ENCODE peak calls at places on chromosomes 6 and 20, in eight cellular contexts. Z is HepG2, T is ovary, E is H54, A is breast epithelium, Q is lower leg skin, N is uterus, W is stomach. Y is an unnamed sample.
A peak's percentile ranks its signal among the peaks of the same experiment; 100 is the strongest.

GRCh38 chr6:68317366-68317765 is 317.7 kb upstream of the ADGRB3 start:
- DNase-seq in Z (no peak), T (no peak), E (no peak), A (no peak), Q (no peak), N (no peak), W (no peak), Y (no peak)

GRCh38 chr20:9660236-9660868 is 146.0 kb downstream of the LAMP5 start:
- DNase-seq in Z (peak; percentile 16), T (no peak), E (no peak), A (no peak), Q (no peak), N (no peak), W (no peak), Y (peak; percentile 14)

GRCh38 chr20:46065006-46065405 is 24.8 kb downstream of the NCOA5 start:
- DNase-seq in Z (no peak), T (no peak), E (no peak), A (no peak), Q (no peak), N (no peak), W (no peak), Y (no peak)

GRCh38 chr6:119856136-119856535 is 506.6 kb upstream of the MAN1A1 start:
- DNase-seq in Z (no peak), T (no peak), E (peak; percentile 5), A (no peak), Q (no peak), N (no peak), W (no peak), Y (no peak)

GRCh38 chr6:154302111-154302752 is 54.4 kb downstream of the IPCEF1 start:
- DNase-seq in Z (no peak), T (no peak), E (no peak), A (no peak), Q (no peak), N (no peak), W (no peak), Y (no peak)

GRCh38 chr6:151647871-151648639 is 154.2 kb downstream of the CCDC170 start:
- DNase-seq in Z (peak; percentile 56), T (no peak), E (no peak), A (no peak), Q (no peak), N (no peak), W (no peak), Y (no peak)

GRCh38 chr6:130885392-130886192 is 58.4 kb downstream of the SMLR1 start:
- DNase-seq in Z (peak; percentile 85), T (peak; percentile 72), E (peak; percentile 13), A (peak; percentile 48), Q (no peak), N (peak; percentile 83), W (peak; percentile 64), Y (peak; percentile 90)

GRCh38 chr20:16612708-16613107 is 39.5 kb upstream of the KIF16B start:
- DNase-seq in Z (no peak), T (no peak), E (no peak), A (no peak), Q (no peak), N (no peak), W (no peak), Y (no peak)

GRCh38 chr6:25389501-25389900 is 110.3 kb downstream of the CARMIL1 start:
- DNase-seq in Z (no peak), T (no peak), E (no peak), A (no peak), Q (no peak), N (no peak), W (no peak), Y (no peak)

GRCh38 chr6:159107451-159108260 is 61.5 kb upstream of the FNDC1 start:
- DNase-seq in Z (no peak), T (no peak), E (no peak), A (no peak), Q (peak; percentile 84), N (no peak), W (peak; percentile 32), Y (peak; percentile 19)

GRCh38 chr6:71181565-71181964 is 107.0 kb upstream of the OGFRL1 start:
- DNase-seq in Z (peak; percentile 3), T (no peak), E (peak; percentile 22), A (peak; percentile 42), Q (no peak), N (no peak), W (no peak), Y (no peak)

GRCh38 chr20:54345301-54345724 is 130.1 kb upstream of the DOK5 start:
- DNase-seq in Z (no peak), T (no peak), E (no peak), A (no peak), Q (no peak), N (no peak), W (no peak), Y (no peak)

GRCh38 chr20:44633187-44633851 is 18.2 kb downstream of the ADA start:
- DNase-seq in Z (no peak), T (no peak), E (no peak), A (no peak), Q (no peak), N (no peak), W (no peak), Y (no peak)

GRCh38 chr6:99550046-99550445 is 18.4 kb downstream of the CCNC start:
- DNase-seq in Z (no peak), T (no peak), E (no peak), A (no peak), Q (no peak), N (no peak), W (no peak), Y (no peak)

DNA sequence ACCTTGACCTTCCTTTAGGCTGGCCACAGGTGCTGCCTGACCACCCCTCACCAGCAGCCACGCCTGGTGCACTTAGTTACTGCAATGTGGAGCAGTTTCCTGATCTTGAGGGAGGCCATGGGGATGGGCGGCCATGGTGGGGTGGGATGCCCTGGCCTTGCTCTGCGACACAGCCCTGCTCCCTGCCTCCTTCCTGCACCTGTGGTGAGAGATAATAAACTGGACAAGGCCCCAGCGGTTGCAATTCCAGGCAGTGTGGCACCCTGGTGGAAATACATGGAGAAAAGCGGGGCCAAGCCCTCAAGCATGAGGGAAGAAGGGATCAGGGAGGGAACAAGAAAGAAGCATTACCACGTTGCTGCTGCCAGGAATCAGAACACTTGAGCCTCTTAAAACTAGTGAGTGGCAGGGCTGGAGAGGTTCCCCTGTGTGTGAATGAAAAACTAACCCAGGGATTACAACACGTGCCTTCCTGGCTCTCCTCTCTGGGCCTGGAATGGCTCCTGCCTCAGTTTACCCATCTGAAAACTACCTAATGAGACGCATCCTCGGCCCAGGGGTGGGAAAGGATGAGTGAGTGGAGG is 213.2 kb downstream of the LY86 start:
- DNase-seq in Z (no peak), T (no peak), E (no peak), A (no peak), Q (no peak), N (no peak), W (peak; percentile 16), Y (no peak)
- TF ChIP-seq POLR2A in Z (no peak), T (no peak), E (no peak), A (no peak), Q (no peak), N (no peak), W (no peak), Y (no peak)

DNA sequence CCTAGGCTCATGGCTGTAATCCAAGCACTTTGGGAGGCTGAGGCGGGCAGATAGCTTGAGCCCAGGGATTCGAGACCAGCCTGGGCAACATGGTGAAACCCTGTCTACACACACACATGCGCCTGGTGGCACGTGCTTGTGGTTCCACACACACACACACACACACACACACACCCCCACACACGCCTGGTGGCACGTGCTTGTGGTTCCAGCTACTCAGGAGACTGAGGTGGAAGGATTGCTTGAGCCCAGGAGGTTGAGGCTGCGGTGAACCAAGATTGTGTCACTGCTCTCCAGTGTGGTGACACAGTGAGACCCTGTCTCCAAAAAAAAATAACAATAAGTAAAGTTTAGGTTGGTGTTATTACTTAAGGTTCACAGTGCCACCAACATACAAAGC is 165.8 kb downstream of the ZFAND3 start:
- DNase-seq in Z (no peak), T (no peak), E (no peak), A (no peak), Q (no peak), N (no peak), W (no peak), Y (no peak)
- TF ChIP-seq POLR2A in Z (no peak), T (no peak), E (no peak), A (no peak), Q (no peak), N (no peak), W (no peak), Y (no peak)

DNA sequence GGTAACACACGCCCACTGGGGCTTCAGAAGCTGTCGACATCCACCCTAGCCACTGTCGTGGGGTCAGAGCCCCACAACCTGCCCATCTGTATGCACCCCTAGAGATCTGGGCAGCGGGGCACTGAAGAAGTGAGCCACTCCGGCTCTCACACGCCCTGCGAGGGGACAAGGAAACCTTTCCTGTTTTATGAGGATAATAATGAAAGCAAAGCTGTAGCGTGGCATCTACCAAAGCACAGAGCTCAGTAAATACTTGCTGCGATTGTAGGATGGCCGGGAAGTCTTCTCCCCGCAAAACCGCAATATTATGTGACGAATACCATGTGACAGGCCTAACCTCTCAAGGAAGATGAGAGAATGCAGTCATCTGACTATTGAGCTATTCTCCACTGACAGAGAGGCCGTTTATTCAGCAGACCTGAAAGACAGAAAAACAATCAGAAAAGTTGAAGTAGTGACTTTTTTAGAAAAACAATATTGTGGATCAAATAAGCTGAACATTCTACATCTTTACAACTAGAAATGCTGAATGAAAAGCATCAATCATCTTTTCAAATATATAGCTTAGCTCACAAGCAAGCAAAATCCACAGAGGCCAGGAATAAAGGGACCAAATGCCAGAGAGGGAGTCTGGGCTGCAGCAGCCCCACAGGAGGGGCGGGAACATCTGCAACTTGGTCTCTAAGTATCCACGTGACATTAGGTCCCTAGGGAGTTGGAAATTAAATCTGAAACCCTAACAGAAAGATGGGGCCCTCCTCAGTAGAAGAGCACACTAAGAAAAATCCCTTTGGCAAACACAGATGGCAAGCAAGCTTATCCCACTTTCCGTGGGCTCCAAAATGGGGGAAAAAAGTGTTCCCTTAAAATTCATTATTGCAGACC is 207.8 kb downstream of the TTLL2 start:
- DNase-seq in Z (no peak), T (no peak), E (no peak), A (no peak), Q (no peak), N (no peak), W (no peak), Y (no peak)
- TF ChIP-seq POLR2A in Z (no peak), T (no peak), E (no peak), A (no peak), Q (no peak), N (no peak), W (no peak), Y (no peak)

GRCh38 chr20:8132015-8132631 is at the start of gene PLCB1:
- DNase-seq in Z (peak; percentile 86), T (peak; percentile 75), E (no peak), A (peak; percentile 81), Q (peak; percentile 97), N (peak; percentile 80), W (peak; percentile 87), Y (peak; percentile 93)
- TF ChIP-seq POLR2A in Z (peak; percentile 31), T (no peak), E (no peak), A (no peak), Q (no peak), N (no peak), W (no peak), Y (no peak)

DNA sequence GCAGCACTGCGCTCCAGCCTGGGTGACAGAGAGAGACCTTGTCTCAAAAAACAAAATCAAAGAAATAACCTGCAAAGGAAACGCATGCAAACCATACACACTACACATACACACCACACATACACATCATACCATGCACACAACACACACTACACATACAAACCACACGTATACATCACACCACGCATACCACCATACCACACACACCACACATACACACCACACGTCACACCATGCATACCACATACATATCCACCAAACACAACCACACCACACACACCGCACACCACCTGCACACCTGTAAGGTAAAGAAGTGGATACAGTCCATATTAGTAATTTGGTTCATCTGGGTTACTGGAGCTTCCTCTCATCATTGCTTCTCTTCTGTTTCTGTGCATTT is 32.3 kb upstream of the F13A1 start:
- DNase-seq in Z (no peak), T (no peak), E (no peak), A (no peak), Q (no peak), N (no peak), W (no peak), Y (no peak)
- TF ChIP-seq POLR2A in Z (no peak), T (no peak), E (no peak), A (no peak), Q (no peak), N (no peak), W (no peak), Y (no peak)

Y was measured in adrenal gland.